ENCODE peak calls at places on chromosome 11, in ten cellular contexts. V is Caco-2; Q is T-helper 2 cell; J is stimulated activated CD4-positive, alpha-beta T cell treated with anti-CD3 and anti-CD28 coated beads, Interleukin-1b, Interleukin-23, amount 100 ng/mL, for 48 hours; P is stimulated activated CD8-positive, alpha-beta memory T cell treated with anti-CD3 and anti-CD28 coated beads, Interleukin-4, amount 100 ng/mL, for 24 hours; F is HEK293T; M is cardiac muscle cell; I is DMS 273 treated with DMSO at 0.1 percent for 48 hours; U is activated T-helper 1 cell treated with anti-CD3 and anti-CD28 coated beads, Interleukin-12 subunit alpha, Interleukin-12 subunit beta, Interleukin-2, Interleukin-4 antibody, amounts not matched to agents 30 ng/mL and 10 ng/mL and 1 ng/mL, durations not matched to agents 14 hours and 24 hours and 36 hours; B is activated CD4-positive, alpha-beta T cell treated with anti-CD3 and anti-CD28 coated beads for 48 hours. W is an unnamed sample.

GRCh38 chr11:112401036-112401769 is 140.5 kb upstream of the PLET1 start:
- DNase-seq in V (no peak), Q (no peak), J (no peak), P (no peak), F (no peak), M (no peak), I (no peak), U (no peak), B (no peak), W (no peak)

GRCh38 chr11:9461068-9461759 is 402 bp downstream of the ZNF143 start:
- DNase-seq in V (peak), Q (peak), J (peak), P (peak), F (peak), M (peak), I (peak), U (peak), B (peak), W (peak)

GRCh38 chr11:44858796-44859527 is 91.7 kb downstream of the TP53I11 start:
- DNase-seq in V (no peak), Q (no peak), J (no peak), P (no peak), F (no peak), M (no peak), I (no peak), U (no peak), B (no peak), W (no peak)

GRCh38 chr11:23727821-23728220 is 769.0 kb upstream of the LUZP2 start:
- DNase-seq in V (no peak), Q (no peak), J (no peak), P (no peak), F (no peak), M (peak), I (no peak), U (no peak), B (no peak), W (no peak)

GRCh38 chr11:80116796-80117195 is 676.0 kb upstream of the TENM4 start:
- DNase-seq in V (no peak), Q (no peak), J (no peak), P (no peak), F (no peak), M (peak), I (no peak), U (no peak), B (no peak), W (no peak)

GRCh38 chr11:67117667-67118058 is 1.4 kb upstream of the KDM2A start:
- DNase-seq in V (peak), Q (peak), J (peak), P (no peak), F (no peak), M (no peak), I (no peak), U (no peak), B (peak), W (no peak)

GRCh38 chr11:66493124-66493523 is 12.9 kb downstream of the DPP3 start:
- DNase-seq in V (no peak), Q (no peak), J (no peak), P (no peak), F (no peak), M (no peak), I (no peak), U (no peak), B (no peak), W (no peak)

GRCh38 chr11:123064268-123064657 is 2.3 kb upstream of the HSPA8 start:
- DNase-seq in V (no peak), Q (no peak), J (no peak), P (no peak), F (no peak), M (no peak), I (no peak), U (no peak), B (no peak), W (no peak)

GRCh38 chr11:47099213-47099917 is 77.3 kb downstream of the ARFGAP2 start:
- DNase-seq in V (no peak), Q (no peak), J (no peak), P (no peak), F (no peak), M (no peak), I (no peak), U (no peak), B (no peak), W (no peak)

GRCh38 chr11:120095516-120095915 is 42.4 kb downstream of the TRIM29 start:
- DNase-seq in V (no peak), Q (no peak), J (no peak), P (no peak), F (no peak), M (no peak), I (no peak), U (no peak), B (no peak), W (no peak)